ENCODE peak calls at places on chromosome 3, in nine cellular contexts. J, E, R, U, N, I, F, A and M are unnamed samples.

GRCh38 chr3:66138336-66139234 is 82.2 kb upstream of the SLC25A26 start:
- DNase-seq in A (peak), U (peak), F (no peak), J (peak), N (peak), R (peak), E (peak), I (peak), M (peak)

GRCh38 chr3:115418583-115418982 is 204.7 kb upstream of the GAP43 start:
- DNase-seq in F (no peak), R (no peak), I (no peak), N (no peak), A (no peak), J (no peak), U (no peak), E (no peak), M (no peak)

GRCh38 chr3:62445267-62445666 is 71.9 kb upstream of the FEZF2 start:
- DNase-seq in J (no peak), R (no peak), E (peak), F (no peak), U (peak), N (no peak), A (no peak), I (no peak), M (peak)

GRCh38 chr3:134677196-134677986 is 26.6 kb upstream of the KY start:
- DNase-seq in R (peak), A (no peak), J (peak), N (peak), I (no peak), E (no peak), F (no peak), U (no peak), M (peak)

GRCh38 chr3:38458796-38459498 is 5.3 kb downstream of the ACVR2B start:
- DNase-seq in I (peak), R (no peak), F (no peak), J (no peak), E (peak), A (peak), N (peak), U (peak), M (no peak)

GRCh38 chr3:170759511-170760173 is 110.4 kb downstream of the RPL22L1 start:
- DNase-seq in J (no peak), I (no peak), N (no peak), E (no peak), F (no peak), U (no peak), R (no peak), A (no peak), M (no peak)

GRCh38 chr3:140273542-140274195 is 338.7 kb downstream of the CLSTN2 start:
- DNase-seq in F (no peak), E (peak), J (no peak), U (no peak), I (no peak), N (no peak), A (no peak), R (no peak), M (no peak)

GRCh38 chr3:116337229-116337628 is 108.1 kb downstream of the LSAMP start:
- DNase-seq in N (no peak), J (peak), U (no peak), E (no peak), A (no peak), F (no peak), I (no peak), R (no peak), M (no peak)

GRCh38 chr3:178385280-178385952 is 150.8 kb upstream of the KCNMB2 start:
- DNase-seq in J (peak), A (no peak), N (peak), F (no peak), I (no peak), E (peak), U (peak), R (peak), M (peak)

GRCh38 chr3:99562138-99562537 is 76.3 kb upstream of the COL8A1 start:
- DNase-seq in E (peak), U (peak), F (no peak), I (no peak), J (peak), R (peak), N (no peak), A (no peak), M (no peak)

GRCh38 chr3:72678380-72678779 is 169.9 kb downstream of the SHQ1 start:
- DNase-seq in R (no peak), U (no peak), I (no peak), N (no peak), A (no peak), E (no peak), F (no peak), J (no peak), M (no peak)

GRCh38 chr3:103127737-103128136 is 692.9 kb downstream of the ZPLD1 start:
- DNase-seq in F (no peak), E (peak), R (no peak), J (no peak), U (no peak), N (peak), I (no peak), A (no peak), M (peak)

GRCh38 chr3:64084640-64085039 is 61.3 kb upstream of the PSMD6 start:
- DNase-seq in F (no peak), J (no peak), E (peak), A (no peak), N (no peak), R (no peak), I (no peak), U (peak), M (no peak)

GRCh38 chr3:8768364-8769087 is 887 bp downstream of the OXTR start:
- DNase-seq in N (peak), A (no peak), R (no peak), F (no peak), I (no peak), J (no peak), U (no peak), E (peak), M (peak)

GRCh38 chr3:87127286-87127685 is 99.8 kb upstream of the CHMP2B start:
- DNase-seq in F (no peak), N (no peak), E (no peak), I (no peak), R (no peak), U (no peak), A (no peak), J (peak), M (no peak)

GRCh38 chr3:99952306-99952705 is 134.6 kb downstream of the CMSS1 start:
- DNase-seq in U (no peak), F (no peak), I (no peak), N (no peak), J (no peak), R (no peak), E (peak), A (no peak), M (no peak)

GRCh38 chr3:144390786-144391185 is 419.2 kb downstream of the DIPK2A start:
- DNase-seq in F (no peak), J (no peak), I (no peak), N (no peak), R (no peak), U (no peak), E (no peak), A (no peak), M (no peak)

GRCh38 chr3:124620600-124621063 is 109.6 kb upstream of the UMPS start:
- DNase-seq in A (no peak), R (no peak), J (no peak), E (peak), F (peak), N (peak), U (no peak), I (no peak), M (peak)

GRCh38 chr3:172316758-172317157 is 131.5 kb downstream of the GHSR start:
- DNase-seq in E (no peak), U (no peak), R (no peak), I (no peak), F (no peak), N (no peak), J (no peak), A (no peak), M (no peak)

GRCh38 chr3:56796202-56796601 is 5.5 kb downstream of the ARHGEF3 start:
- DNase-seq in F (no peak), E (peak), J (no peak), U (no peak), A (no peak), R (no peak), N (no peak), I (no peak), M (no peak)

GRCh38 chr3:37907906-37908305 is 46.2 kb downstream of the CTDSPL start:
- DNase-seq in A (no peak), N (peak), E (peak), R (no peak), U (no peak), I (no peak), J (no peak), F (no peak), M (peak)

GRCh38 chr3:122578110-122578740 is 775 bp downstream of the PARP15 start:
- DNase-seq in U (no peak), F (no peak), R (no peak), N (no peak), A (no peak), I (no peak), E (no peak), J (no peak), M (no peak)

GRCh38 chr3:122576174-122576940 is 1.1 kb upstream of the PARP15 start:
- DNase-seq in A (no peak), E (no peak), R (no peak), J (no peak), N (peak), U (no peak), F (no peak), I (no peak), M (peak)

GRCh38 chr3:122568755-122569154 is 4.6 kb downstream of the DTX3L start:
- DNase-seq in E (no peak), N (no peak), J (no peak), I (no peak), F (no peak), R (no peak), A (no peak), U (no peak), M (no peak)

GRCh38 chr3:122577409-122578028 is at the start of gene PARP15:
- DNase-seq in E (peak), N (peak), I (no peak), J (no peak), R (peak), U (no peak), F (peak), A (no peak), M (peak)

GRCh38 chr3:122572940-122573412 is 4.5 kb upstream of the PARP15 start:
- DNase-seq in J (peak), E (peak), R (no peak), I (peak), F (peak), U (peak), A (no peak), N (peak), M (peak)
- TF ChIP-seq CTCF in J (no peak), E (peak), R (no peak), I (no peak), F (no peak), U (no peak), A (no peak), N (no peak), M (no peak)

DNA sequence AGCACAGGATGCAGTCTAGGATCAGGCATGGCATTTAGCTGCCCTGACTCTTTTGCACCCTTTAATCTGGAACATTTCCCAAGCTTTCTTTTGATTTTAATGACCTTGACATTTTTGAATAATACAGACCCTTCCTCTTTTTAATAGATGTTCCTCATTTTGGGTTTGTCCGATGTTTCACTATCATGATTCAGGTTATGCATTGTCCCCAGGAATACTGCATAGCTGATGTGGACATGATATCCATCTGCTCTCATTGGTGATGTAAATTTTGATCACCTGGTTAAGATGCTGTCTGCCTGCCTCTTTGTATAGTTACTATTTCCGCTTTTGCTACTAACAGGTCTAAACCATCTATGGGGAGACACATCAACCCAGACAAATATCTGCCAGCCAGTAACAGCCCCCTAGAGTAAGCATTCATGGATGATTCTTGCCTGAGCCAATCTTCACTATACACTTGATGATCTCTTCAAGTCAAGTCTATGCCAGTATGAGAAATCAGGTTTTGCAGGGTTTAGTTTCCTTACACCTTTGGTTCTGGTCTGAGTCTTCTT is 50.6 kb upstream of the ULK4 start:
- DNase-seq in I (no peak), R (no peak), A (no peak), U (no peak), F (no peak), E (no peak), N (no peak), J (no peak), M (no peak)
- TF ChIP-seq CTCF in I (no peak), R (no peak), A (no peak), U (no peak), F (no peak), E (no peak), N (no peak), J (no peak), M (no peak)

DNA sequence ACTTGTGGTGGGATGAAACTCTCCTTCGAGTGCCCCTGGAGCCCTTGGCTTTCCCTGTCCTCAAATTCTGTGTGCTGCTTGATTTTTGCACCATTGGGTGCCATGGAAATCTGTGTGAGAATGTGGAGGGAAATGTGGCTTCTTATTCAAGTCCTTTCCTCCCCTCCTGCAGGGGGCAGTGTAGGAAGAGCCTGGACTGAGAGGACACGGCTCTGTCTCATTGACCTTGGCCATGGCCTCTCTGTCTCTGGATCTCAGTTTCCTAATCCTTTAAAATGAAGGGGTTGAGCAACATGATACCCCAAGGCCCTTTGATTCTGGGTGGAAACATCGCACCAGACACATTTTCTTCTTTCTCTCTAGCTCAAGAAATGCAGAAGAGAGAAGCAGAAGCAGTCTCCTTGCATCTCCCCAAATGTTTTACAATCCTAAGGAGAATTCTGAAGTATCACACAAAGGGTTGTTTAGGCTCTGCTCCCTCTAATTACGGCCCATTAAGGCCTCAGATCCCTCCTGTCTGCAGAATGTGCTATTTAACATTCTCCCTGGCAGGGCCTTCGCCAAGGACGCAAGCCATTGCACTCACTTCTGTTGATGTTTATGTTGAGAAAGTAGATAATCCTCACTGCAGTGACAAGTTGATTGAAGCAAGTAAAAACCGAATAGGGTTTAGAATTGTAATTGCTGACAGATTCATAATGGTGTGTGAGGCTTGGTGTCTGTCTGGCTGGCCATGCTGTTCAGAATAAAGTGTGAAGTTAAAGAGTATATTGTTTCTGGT is 169.1 kb downstream of the TPRG1 start:
- DNase-seq in E (no peak), R (no peak), I (no peak), J (peak), A (no peak), F (no peak), N (no peak), U (no peak), M (peak)
- TF ChIP-seq CTCF in E (peak), R (peak), I (peak), J (peak), A (no peak), F (no peak), N (no peak), U (no peak), M (peak)

DNA sequence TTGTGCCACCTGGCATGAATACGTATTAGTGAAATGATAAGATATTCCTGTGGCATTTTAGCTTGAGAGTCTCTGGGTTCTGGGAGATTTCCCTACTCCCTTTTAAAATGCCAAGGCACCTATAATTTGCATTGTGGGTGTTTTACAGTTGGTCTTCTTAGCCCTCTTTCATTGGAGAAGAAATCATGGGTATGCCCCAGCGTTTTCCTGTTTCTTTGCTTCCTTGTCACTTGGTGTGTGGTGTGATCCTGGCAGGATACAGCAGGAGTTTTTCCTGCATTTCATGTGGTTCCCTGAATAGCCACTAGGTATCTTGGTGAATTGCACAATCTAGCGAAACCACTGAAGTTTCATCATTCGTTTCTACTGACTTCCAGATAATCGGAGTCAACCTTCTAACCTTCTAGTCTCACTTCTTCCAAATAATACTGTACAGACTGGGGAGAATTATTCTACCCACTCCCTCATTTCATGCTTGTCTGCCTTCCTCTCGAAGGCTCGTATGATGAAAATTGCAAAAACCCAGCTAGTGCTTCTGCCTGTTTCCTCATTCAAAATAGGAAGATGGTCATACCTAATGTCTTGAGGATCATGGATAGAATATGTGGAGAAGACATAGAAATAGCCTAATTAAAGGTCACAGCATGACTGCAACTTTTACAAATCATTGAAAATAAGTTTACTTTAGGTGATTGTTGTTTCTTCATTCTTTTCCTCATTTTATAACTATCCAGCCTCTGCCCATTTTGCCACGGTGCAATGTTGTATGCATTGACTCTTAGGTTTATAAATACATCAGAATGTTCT is 2.7 kb downstream of the BHLHE40 start:
- DNase-seq in J (no peak), N (no peak), R (no peak), E (peak), I (no peak), U (no peak), F (no peak), A (no peak), M (no peak)
- TF ChIP-seq CTCF in J (peak), N (no peak), R (peak), E (peak), I (peak), U (peak), F (peak), A (peak), M (peak)

GRCh38 chr3:59326246-59327024 is 276.6 kb upstream of the CFAP20DC start:
- DNase-seq in N (no peak), I (no peak), A (no peak), E (no peak), J (no peak), F (no peak), R (no peak), U (no peak), M (no peak)
- TF ChIP-seq CTCF in N (no peak), I (no peak), A (no peak), E (peak), J (peak), F (no peak), R (no peak), U (no peak), M (peak)

DNA sequence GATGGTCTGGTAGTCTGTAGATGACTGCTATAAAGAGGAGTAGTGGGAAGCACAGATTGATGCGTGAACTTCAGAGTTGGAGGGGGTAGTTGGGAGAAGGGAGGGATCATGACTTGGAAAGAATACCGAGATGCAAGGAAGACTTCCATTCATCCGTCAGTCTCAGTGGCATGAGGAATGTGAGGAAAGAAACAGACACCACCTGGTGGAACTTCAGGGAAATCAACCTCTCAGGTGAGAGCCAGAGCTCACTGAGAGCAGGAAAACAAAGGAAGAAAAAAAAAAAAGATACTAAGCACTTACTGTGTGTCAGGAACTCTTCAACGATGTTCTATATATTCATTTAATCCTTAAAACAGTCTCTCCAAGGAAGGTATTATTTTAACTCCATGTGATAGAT is 172.4 kb downstream of the OXSM start:
- DNase-seq in R (no peak), E (no peak), U (peak), N (no peak), J (no peak), A (no peak), I (no peak), F (no peak), M (no peak)
- TF ChIP-seq CTCF in R (no peak), E (no peak), U (no peak), N (no peak), J (no peak), A (no peak), I (no peak), F (no peak), M (no peak)

DNA sequence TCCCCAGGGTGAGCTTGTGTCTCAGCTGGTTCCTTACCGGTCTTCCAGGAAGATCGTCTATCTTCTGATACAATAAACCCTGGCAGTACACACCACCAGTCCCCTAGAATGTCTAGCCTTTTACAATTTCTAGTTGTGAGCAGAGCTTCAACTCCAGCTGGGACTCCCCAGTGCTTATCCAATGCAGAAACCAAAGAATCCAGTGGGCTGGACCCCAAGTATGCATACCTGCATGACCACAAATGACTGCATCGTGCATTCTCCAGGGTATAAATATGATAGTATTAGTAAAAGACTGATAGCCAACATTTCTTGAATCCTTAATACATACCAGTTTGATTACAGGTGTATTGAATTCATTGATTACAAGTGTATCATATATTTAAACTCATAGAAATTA is 176.0 kb downstream of the SATB1 start:
- DNase-seq in R (no peak), I (no peak), N (no peak), E (peak), U (no peak), A (no peak), J (no peak), F (no peak), M (no peak)
- TF ChIP-seq CTCF in R (no peak), I (no peak), N (no peak), E (no peak), U (no peak), A (no peak), J (no peak), F (no peak), M (no peak)

DNA sequence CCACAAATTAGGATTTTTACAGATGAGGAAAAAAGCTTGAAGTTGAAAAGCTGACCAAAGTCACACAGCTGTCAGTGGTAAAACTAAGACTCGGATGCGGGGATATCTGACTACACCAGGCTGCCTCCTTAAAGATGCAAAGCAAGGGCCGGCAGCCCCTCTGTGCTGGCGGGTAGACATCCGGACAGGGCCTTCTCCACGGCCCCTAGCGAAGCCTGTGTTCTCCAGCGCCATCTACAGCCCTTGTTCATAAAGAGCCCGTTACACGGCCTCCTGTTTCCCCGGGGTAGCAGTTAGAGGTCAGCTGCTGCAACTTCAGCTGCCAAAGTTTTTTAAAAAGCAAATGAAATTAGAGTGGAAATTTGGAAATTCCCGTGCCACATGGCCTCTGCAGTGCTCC is 383.0 kb downstream of the TBL1XR1 start:
- DNase-seq in E (peak), F (no peak), I (no peak), U (no peak), A (no peak), R (peak), J (peak), N (peak), M (peak)
- TF ChIP-seq CTCF in E (peak), F (no peak), I (no peak), U (no peak), A (peak), R (peak), J (peak), N (peak), M (peak)